ENCODE peak calls at places on chromosomes 5 and 9, in five cellular contexts. E, B, K, W and H are unnamed samples.

GRCh38 chr9:120235081-120235480 is 344.9 kb downstream of the CDK5RAP2 start:
- DNase-seq in E (no peak), B (no peak), K (no peak), W (no peak), H (no peak)

GRCh38 chr9:89564257-89564878 is 40.4 kb upstream of the GADD45G start:
- DNase-seq in E (no peak), B (peak), K (peak), W (no peak), H (no peak)

GRCh38 chr9:131658753-131659129 is 81.1 kb downstream of the RAPGEF1 start:
- DNase-seq in E (no peak), B (no peak), K (no peak), W (no peak), H (no peak)

GRCh38 chr5:75885849-75886596 is 168.8 kb upstream of the POC5 start:
- DNase-seq in E (no peak), B (no peak), K (peak), W (no peak), H (no peak)

GRCh38 chr5:14720236-14720923 is 55.9 kb downstream of the OTULIN start:
- DNase-seq in E (no peak), B (no peak), K (no peak), W (no peak), H (peak)

GRCh38 chr9:69173497-69173890 is 583 bp upstream of the TJP2 start:
- DNase-seq in E (no peak), B (no peak), K (no peak), W (no peak), H (no peak)

GRCh38 chr5:165808358-165808757 is 2302.9 kb downstream of the MAT2B start:
- DNase-seq in E (no peak), B (no peak), K (no peak), W (no peak), H (no peak)

GRCh38 chr9:77291714-77292113 is 114.4 kb downstream of the VPS13A start:
- DNase-seq in E (peak), B (peak), K (peak), W (no peak), H (peak)

GRCh38 chr5:83251849-83252248 is 174.5 kb downstream of the XRCC4 start:
- DNase-seq in E (no peak), B (no peak), K (no peak), W (no peak), H (no peak)

GRCh38 chr5:14806452-14806851 is 65.1 kb downstream of the ANKH start:
- DNase-seq in E (no peak), B (no peak), K (no peak), W (no peak), H (peak)

GRCh38 chr5:1726469-1726865 is 73.2 kb downstream of the MRPL36 start:
- DNase-seq in E (no peak), B (no peak), K (no peak), W (no peak), H (no peak)

GRCh38 chr5:135741040-135741439 is 93.4 kb upstream of the SLC25A48 start:
- DNase-seq in E (no peak), B (no peak), K (no peak), W (no peak), H (no peak)

GRCh38 chr5:32387176-32387575 is 57.4 kb downstream of the ZFR start:
- DNase-seq in E (no peak), B (no peak), K (no peak), W (no peak), H (no peak)
- TF ChIP-seq RCOR1 in E (no peak), B (no peak), K (no peak), W (no peak), H (no peak)

GRCh38 chr5:6792376-6792775 is 79.1 kb downstream of the TENT4A start:
- DNase-seq in E (no peak), B (no peak), K (no peak), W (no peak), H (no peak)

GRCh38 chr5:6791031-6791577 is 77.9 kb downstream of the TENT4A start:
- DNase-seq in E (no peak), B (no peak), K (no peak), W (no peak), H (no peak)

GRCh38 chr5:6788956-6789649 is 75.9 kb downstream of the TENT4A start:
- DNase-seq in E (no peak), B (no peak), K (no peak), W (no peak), H (no peak)

GRCh38 chr5:6788439-6788838 is 75.2 kb downstream of the TENT4A start:
- DNase-seq in E (no peak), B (no peak), K (no peak), W (no peak), H (no peak)

DNA sequence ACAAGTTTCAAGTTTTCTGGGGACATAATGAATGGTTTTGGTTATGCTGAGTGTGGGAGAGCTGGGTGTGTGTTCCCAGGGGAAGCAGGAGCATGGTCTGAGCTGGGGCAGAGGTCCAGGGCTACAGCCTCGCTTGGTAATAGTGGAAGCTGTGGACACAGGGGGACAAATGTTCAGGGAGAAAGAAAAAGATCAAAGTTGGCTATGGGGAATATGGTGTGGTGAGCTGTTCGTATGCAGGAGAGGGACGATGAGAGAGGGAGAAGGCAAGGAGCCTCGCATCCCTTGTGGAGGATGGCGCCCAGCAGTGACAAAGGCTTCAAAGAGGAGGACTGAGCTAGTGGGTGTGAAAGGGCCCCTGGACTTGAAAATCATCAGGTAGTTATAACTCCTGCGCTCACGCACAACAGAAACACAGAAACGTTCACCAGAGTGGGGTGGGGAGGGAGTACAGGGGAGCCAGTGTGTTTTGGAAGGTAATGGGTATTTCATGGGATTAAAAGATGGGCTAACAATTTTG is 77.2 kb downstream of the TENT4A start:
- DNase-seq in E (no peak), B (no peak), K (no peak), W (no peak), H (no peak)
- TF ChIP-seq RCOR1 in E (no peak), B (no peak), K (no peak), W (no peak), H (no peak)

GRCh38 chr5:157779221-157779620 is 35.7 kb downstream of the LSM11 start:
- DNase-seq in E (no peak), B (no peak), K (no peak), W (no peak), H (no peak)

GRCh38 chr5:157778121-157778805 is 34.8 kb downstream of the LSM11 start:
- DNase-seq in E (no peak), B (no peak), K (peak), W (no peak), H (peak)
- TF ChIP-seq RCOR1 in E (no peak), B (no peak), K (peak), W (no peak), H (no peak)

GRCh38 chr9:133122935-133123611 is 2.0 kb upstream of the RALGDS start:
- DNase-seq in E (no peak), B (peak), K (peak), W (no peak), H (peak)
- TF ChIP-seq RCOR1 in E (no peak), B (peak), K (no peak), W (no peak), H (no peak)

GRCh38 chr5:126888180-126888579 is 111.2 kb downstream of the LMNB1 start:
- DNase-seq in E (no peak), B (no peak), K (peak), W (no peak), H (no peak)

GRCh38 chr5:126883801-126884200 is 106.9 kb downstream of the LMNB1 start:
- DNase-seq in E (no peak), B (no peak), K (no peak), W (no peak), H (peak)

GRCh38 chr5:126878624-126879023 is 101.7 kb downstream of the LMNB1 start:
- DNase-seq in E (no peak), B (no peak), K (no peak), W (no peak), H (no peak)

GRCh38 chr5:126881821-126882220 is 104.9 kb downstream of the LMNB1 start:
- DNase-seq in E (no peak), B (no peak), K (no peak), W (no peak), H (no peak)

DNA sequence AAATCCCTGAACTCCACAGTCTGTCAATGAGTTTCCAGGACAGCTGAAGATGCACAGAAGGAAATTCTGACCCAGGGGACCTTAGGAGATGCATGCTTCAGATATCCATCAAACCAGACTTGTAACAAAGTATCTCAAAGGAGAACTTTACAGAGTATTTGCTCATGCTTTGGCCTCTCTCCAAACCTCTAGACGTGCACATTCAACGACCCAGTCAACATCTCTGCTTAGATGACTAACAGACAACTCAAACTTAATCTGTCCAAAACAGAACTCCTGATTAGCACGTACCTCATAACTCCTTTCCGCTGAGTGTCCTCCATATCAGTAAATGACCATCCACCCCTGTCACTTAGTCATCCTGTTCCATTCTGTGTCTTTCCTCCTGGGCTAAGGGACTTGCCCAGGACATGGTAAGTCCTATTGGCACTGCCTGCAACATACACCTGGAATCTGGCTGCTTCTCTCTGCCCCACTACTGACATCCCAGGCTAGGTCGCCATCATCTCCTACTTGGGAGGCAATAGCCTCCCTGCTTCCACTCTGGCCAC is 107.4 kb downstream of the LMNB1 start:
- DNase-seq in E (no peak), B (peak), K (no peak), W (no peak), H (peak)
- TF ChIP-seq RCOR1 in E (no peak), B (peak), K (no peak), W (no peak), H (no peak)

GRCh38 chr5:10604975-10605374 is 41.1 kb downstream of the ANKRD33B start:
- DNase-seq in E (no peak), B (no peak), K (no peak), W (no peak), H (no peak)
- TF ChIP-seq RCOR1 in E (no peak), B (no peak), K (no peak), W (no peak), H (no peak)

GRCh38 chr5:368162-369084 is 46.9 kb downstream of the AHRR start:
- DNase-seq in E (no peak), B (no peak), K (no peak), W (peak), H (peak)
- TF ChIP-seq RCOR1 in E (no peak), B (no peak), K (no peak), W (no peak), H (no peak)

DNA sequence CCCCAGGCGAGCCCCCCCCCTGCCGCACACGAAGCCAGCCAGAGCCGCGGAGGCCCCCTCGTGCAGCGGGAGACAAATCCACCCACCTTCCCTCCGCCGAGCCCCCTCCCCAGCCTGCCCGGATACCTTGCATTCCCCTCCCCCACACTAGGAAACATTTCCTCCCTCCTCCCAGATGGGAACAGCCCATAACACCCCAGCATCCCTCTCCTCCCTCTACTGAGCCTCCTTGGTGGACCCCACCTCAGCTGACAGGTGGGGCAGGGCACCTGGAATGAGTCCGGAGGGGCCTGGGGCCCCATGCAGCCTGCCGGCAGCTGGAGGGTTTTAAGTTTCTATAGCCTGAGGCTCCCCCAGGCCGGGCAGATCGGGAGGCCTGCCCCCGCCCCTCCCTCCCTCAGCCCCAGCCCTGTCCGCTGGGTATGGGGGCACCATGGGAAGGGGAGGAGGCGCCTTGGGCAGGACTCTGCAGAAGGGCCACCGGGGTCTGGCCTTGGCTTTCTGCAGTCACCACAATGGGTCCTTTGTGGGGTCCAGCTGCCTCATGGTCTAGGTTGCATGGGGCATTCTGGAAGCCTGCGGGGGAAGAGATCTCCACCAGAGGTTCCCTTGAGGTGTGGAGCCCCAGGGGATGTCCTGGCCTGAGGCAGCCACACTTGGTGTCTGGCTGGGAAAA is 657 bp downstream of the ERGIC1 start:
- DNase-seq in E (no peak), B (no peak), K (peak), W (no peak), H (no peak)
- TF ChIP-seq RCOR1 in E (no peak), B (no peak), K (no peak), W (no peak), H (no peak)